ENCODE peak calls at places on chromosomes 7 and 10, in nine cellular contexts. Y, G, T, V, R, A, C, F and I are unnamed samples.

GRCh38 chr7:127884066-127884559 is 147.1 kb downstream of the LRRC4 start:
- DNase-seq in Y (no peak), G (no peak), T (no peak), V (peak; percentile 51), R (no peak), A (no peak), C (peak; percentile 46), F (no peak), I (no peak)

GRCh38 chr10:118957141-118957825 is 72.2 kb upstream of the NANOS1 start:
- DNase-seq in Y (no peak), G (no peak), T (no peak), V (no peak), R (no peak), A (no peak), C (no peak), F (no peak), I (no peak)

GRCh38 chr10:123380491-123381085 is 226.4 kb downstream of the BUB3 start:
- DNase-seq in Y (no peak), G (no peak), T (no peak), V (peak; percentile 2), R (no peak), A (no peak), C (no peak), F (no peak), I (no peak)

GRCh38 chr7:91636129-91636724 is 244.3 kb downstream of the MTERF1 start:
- DNase-seq in Y (no peak), G (no peak), T (no peak), V (peak; percentile 71), R (no peak), A (no peak), C (peak; percentile 49), F (no peak), I (no peak)

GRCh38 chr10:27542812-27543211 is 38.7 kb downstream of the RAB18 start:
- DNase-seq in Y (no peak), G (no peak), T (no peak), V (no peak), R (no peak), A (no peak), C (no peak), F (no peak), I (no peak)

GRCh38 chr10:97770265-97770664 is 1.5 kb downstream of the SFRP5 start:
- DNase-seq in Y (no peak), G (no peak), T (no peak), V (no peak), R (no peak), A (no peak), C (no peak), F (no peak), I (no peak)

GRCh38 chr10:11533328-11533781 is 78.1 kb downstream of the USP6NL start:
- DNase-seq in Y (no peak), G (no peak), T (no peak), V (peak; percentile 35), R (no peak), A (no peak), C (no peak), F (no peak), I (no peak)

GRCh38 chr7:6725003-6725402 is 18.3 kb upstream of the ZNF12 start:
- DNase-seq in Y (peak; percentile 83), G (peak; percentile 43), T (no peak), V (no peak), R (no peak), A (no peak), C (no peak), F (no peak), I (no peak)

GRCh38 chr10:71587941-71588573 is 131.5 kb downstream of the C10orf105 start:
- DNase-seq in Y (no peak), G (no peak), T (no peak), V (no peak), R (no peak), A (no peak), C (no peak), F (no peak), I (no peak)

GRCh38 chr7:92177362-92177761 is 1.6 kb downstream of the LRRD1 start:
- DNase-seq in Y (no peak), G (no peak), T (no peak), V (peak; percentile 24), R (no peak), A (no peak), C (no peak), F (no peak), I (no peak)

GRCh38 chr10:111113961-111114830 is 37.4 kb downstream of the ADRA2A start:
- DNase-seq in Y (no peak), G (no peak), T (no peak), V (no peak), R (no peak), A (no peak), C (no peak), F (no peak), I (no peak)
- TF ChIP-seq POLR2A in Y (no peak), G (no peak), T (no peak), V (no peak), R (no peak), A (no peak), C (no peak), F (no peak), I (no peak)

GRCh38 chr10:73848821-73849489 is 25.4 kb downstream of the CAMK2G start:
- DNase-seq in Y (peak; percentile 85), G (peak; percentile 90), T (peak; percentile 81), V (peak; percentile 90), R (peak; percentile 93), A (peak; percentile 87), C (peak; percentile 89), F (peak; percentile 32), I (peak; percentile 81)
- H3K4me1 ChIP-seq in Y (peaks cover 5% of the 10 kb centered on the region), G (peaks cover 27% of the 10 kb centered on the region), T (peaks cover 20% of the 10 kb centered on the region), V (no peaks in the 10 kb centered on the region), R (peaks cover 53% of the 10 kb centered on the region), A (peaks cover 1% of the 10 kb centered on the region), C (no peaks in the 10 kb centered on the region), F (peaks cover 5% of the 10 kb centered on the region), I (no peaks in the 10 kb centered on the region)

GRCh38 chr7:155296788-155297516 is 726 bp upstream of the INSIG1 start:
- DNase-seq in Y (no peak), G (peak; percentile 56), T (peak; percentile 36), V (peak; percentile 86), R (peak; percentile 83), A (peak; percentile 68), C (peak; percentile 70), F (peak; percentile 67), I (peak; percentile 75)

GRCh38 chr7:155295511-155295910 is 2.2 kb upstream of the INSIG1 start:
- DNase-seq in Y (no peak), G (no peak), T (no peak), V (no peak), R (no peak), A (no peak), C (no peak), F (no peak), I (no peak)

GRCh38 chr7:155297517-155298287 is at the start of gene INSIG1:
- DNase-seq in Y (peak; percentile 62), G (peak; percentile 95), T (peak; percentile 92), V (peak; percentile 97), R (peak; percentile 96), A (peak; percentile 92), C (peak; percentile 96), F (peak; percentile 43), I (peak; percentile 97)

GRCh38 chr7:155298288-155298833 is 683 bp downstream of the INSIG1 start:
- DNase-seq in Y (no peak), G (no peak), T (no peak), V (peak; percentile 44), R (no peak), A (no peak), C (peak; percentile 28), F (no peak), I (no peak)

DNA sequence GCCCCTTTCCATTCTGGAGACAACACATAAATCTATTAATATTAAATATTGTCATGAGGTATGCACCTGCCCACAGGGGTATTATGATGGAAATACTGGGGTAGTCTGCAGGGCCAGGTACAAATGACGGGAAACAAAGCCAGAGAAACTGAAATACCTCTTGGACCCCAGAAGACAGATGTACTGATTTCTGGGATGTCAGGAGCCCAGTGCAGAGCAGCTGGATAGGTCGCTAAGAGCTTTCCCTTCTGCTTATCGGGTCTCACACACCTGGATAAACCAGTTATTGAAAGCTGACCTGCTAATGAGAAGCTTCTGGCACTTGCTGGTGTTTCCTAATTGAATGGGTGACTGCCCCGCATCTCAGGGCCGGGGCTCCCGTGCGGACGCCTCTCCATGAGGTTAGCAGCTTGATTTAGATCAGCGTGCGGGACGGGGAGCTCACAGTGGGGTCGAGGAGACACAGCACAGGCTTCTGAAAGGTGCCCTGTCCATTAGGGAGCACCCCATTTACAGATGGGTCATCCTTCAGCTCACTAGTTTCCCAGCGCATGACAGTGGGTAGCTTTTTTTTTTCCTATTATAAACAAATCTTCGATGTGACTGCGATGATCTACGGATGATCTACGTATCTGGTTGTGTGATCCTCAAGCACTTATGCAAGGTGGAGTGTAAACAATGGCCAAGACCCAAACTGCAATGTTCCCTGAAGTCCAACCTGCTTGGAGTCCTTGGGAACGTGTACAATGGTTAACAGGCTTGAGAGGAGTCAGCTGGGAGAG is 1.5 kb upstream of the INSIG1 start:
- DNase-seq in Y (no peak), G (no peak), T (no peak), V (peak; percentile 42), R (no peak), A (no peak), C (peak; percentile 67), F (no peak), I (peak; percentile 64)
- TF ChIP-seq POLR2A in Y (no peak), G (no peak), T (no peak), V (no peak), R (no peak), A (no peak), C (no peak), F (no peak), I (no peak)

DNA sequence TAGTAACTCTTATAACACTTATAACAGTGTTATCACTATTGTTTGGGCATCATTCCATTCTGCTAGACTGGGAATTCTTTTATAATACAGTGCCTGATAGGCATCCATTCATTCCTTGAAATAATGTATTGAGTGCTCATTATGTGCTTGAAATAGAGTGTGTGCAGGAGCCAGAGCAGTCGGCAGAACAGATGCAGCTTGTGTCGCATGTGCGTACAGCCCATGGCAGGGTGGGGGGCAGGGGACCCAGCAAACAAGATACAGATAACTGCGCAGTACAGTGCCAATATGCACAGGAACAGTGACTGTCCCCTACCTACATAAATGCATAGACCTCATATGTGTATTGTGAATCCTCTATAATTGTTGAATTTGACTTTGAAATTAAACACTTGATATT is 99.3 kb downstream of the KAT6B start:
- DNase-seq in Y (no peak), G (no peak), T (no peak), V (no peak), R (no peak), A (no peak), C (peak; percentile 34), F (no peak), I (no peak)
- H3K4me1 ChIP-seq in Y (no peaks in the 10 kb centered on the region), G (peaks cover 82% of the 10 kb centered on the region), T (peaks cover 86% of the 10 kb centered on the region), V (peaks cover 14% of the 10 kb centered on the region), R (peaks cover 88% of the 10 kb centered on the region), A (peaks cover 20% of the 10 kb centered on the region), C (peaks cover 90% of the 10 kb centered on the region), F (peaks cover 51% of the 10 kb centered on the region), I (peaks cover 26% of the 10 kb centered on the region)